ENCODE peak calls at places on chromosome 10, in nine cellular contexts. B, J, L, U, I, Q, S, R and O are unnamed samples.

GRCh38 chr10:59098811-59099452 is 77.5 kb upstream of the PHYHIPL start:
- DNase-seq in J (no peak), L (no peak), I (no peak), U (peak), B (no peak), S (no peak), R (no peak), Q (peak), O (no peak)

GRCh38 chr10:96960872-96961271 is 128.8 kb downstream of the LCOR start:
- DNase-seq in L (no peak), I (no peak), Q (peak), R (no peak), J (no peak), S (no peak), B (no peak), U (peak), O (no peak)

GRCh38 chr10:124740374-124741280 is 3.6 kb downstream of the FAM53B start:
- DNase-seq in L (no peak), S (no peak), J (peak), R (no peak), I (peak), Q (no peak), B (peak), U (peak), O (no peak)

GRCh38 chr10:35271086-35271834 is 65.0 kb upstream of the CCNY start:
- DNase-seq in J (no peak), B (no peak), U (no peak), I (no peak), R (no peak), Q (no peak), L (no peak), S (no peak), O (no peak)

GRCh38 chr10:29140151-29140550 is 148.7 kb upstream of the LYZL1 start:
- DNase-seq in S (no peak), L (no peak), R (no peak), Q (no peak), U (no peak), J (no peak), B (no peak), I (no peak), O (no peak)

GRCh38 chr10:48467669-48468068 is 137.2 kb downstream of the ARHGAP22 start:
- DNase-seq in B (no peak), R (no peak), L (peak), J (no peak), U (no peak), I (no peak), S (no peak), Q (no peak), O (no peak)

GRCh38 chr10:14399641-14400040 is 68.9 kb upstream of the FRMD4A start:
- DNase-seq in Q (no peak), L (no peak), I (no peak), R (no peak), S (no peak), J (no peak), U (no peak), B (no peak), O (no peak)

GRCh38 chr10:103951183-103951582 is 15.8 kb upstream of the SLK start:
- DNase-seq in B (no peak), L (no peak), R (no peak), Q (no peak), I (no peak), U (no peak), S (no peak), J (no peak), O (no peak)

GRCh38 chr10:100341953-100342626 is 4.9 kb upstream of the SCD start:
- DNase-seq in R (peak), I (peak), S (no peak), U (peak), Q (no peak), J (peak), B (no peak), L (no peak), O (no peak)

GRCh38 chr10:130022071-130022470 is 58.0 kb upstream of the EBF3 start:
- DNase-seq in U (no peak), I (no peak), B (peak), Q (no peak), L (no peak), R (no peak), J (no peak), S (no peak), O (no peak)

GRCh38 chr10:21702633-21703111 is 168.6 kb downstream of the MLLT10 start:
- DNase-seq in B (no peak), L (no peak), I (no peak), U (no peak), Q (no peak), S (no peak), R (no peak), J (no peak), O (no peak)

GRCh38 chr10:33008499-33009243 is 50.6 kb upstream of the ITGB1 start:
- DNase-seq in J (peak), R (peak), B (no peak), Q (no peak), I (peak), L (no peak), U (peak), S (no peak), O (peak)

GRCh38 chr10:100972115-100972903 is 3.0 kb downstream of the SEMA4G start:
- DNase-seq in I (no peak), J (no peak), R (no peak), U (no peak), S (no peak), Q (no peak), L (no peak), B (no peak), O (peak)

GRCh38 chr10:132109341-132110072 is 43.8 kb downstream of the JAKMIP3 start:
- DNase-seq in I (no peak), Q (no peak), L (no peak), U (peak), J (no peak), S (no peak), R (no peak), B (peak), O (peak)

GRCh38 chr10:120612756-120613155 is 155.7 kb downstream of the PLPP4 start:
- DNase-seq in B (no peak), S (no peak), I (no peak), J (no peak), R (no peak), Q (no peak), L (no peak), U (no peak), O (no peak)

GRCh38 chr10:55641601-55642000 is 719.5 kb downstream of the ZWINT start:
- DNase-seq in J (no peak), Q (no peak), B (no peak), U (no peak), R (no peak), I (no peak), L (no peak), S (no peak), O (no peak)

GRCh38 chr10:77974396-77975074 is 48.0 kb upstream of the DLG5 start:
- DNase-seq in Q (no peak), R (peak), L (no peak), U (peak), S (no peak), B (no peak), I (peak), J (peak), O (no peak)

GRCh38 chr10:116024479-116024878 is 248.5 kb downstream of the GFRA1 start:
- DNase-seq in R (no peak), U (no peak), L (no peak), I (no peak), Q (no peak), J (no peak), S (no peak), B (no peak), O (no peak)

GRCh38 chr10:88088441-88089340 is 225.3 kb downstream of the PTEN start:
- DNase-seq in I (no peak), B (no peak), S (no peak), Q (no peak), L (no peak), J (no peak), R (no peak), U (no peak), O (no peak)

GRCh38 chr10:60818134-60818770 is 40.0 kb downstream of the CDK1 start:
- DNase-seq in I (no peak), J (no peak), Q (peak), S (no peak), U (peak), L (no peak), B (no peak), R (no peak), O (no peak)

GRCh38 chr10:117746541-117747195 is 204.1 kb downstream of the EMX2 start:
- DNase-seq in J (no peak), L (no peak), Q (no peak), B (no peak), S (no peak), U (no peak), I (no peak), R (no peak), O (no peak)

GRCh38 chr10:120426306-120426705 is 30.7 kb upstream of the PLPP4 start:
- DNase-seq in Q (no peak), S (no peak), R (no peak), I (peak), J (no peak), B (no peak), L (no peak), U (no peak), O (no peak)

GRCh38 chr10:63588436-63589180 is 67.4 kb downstream of the REEP3 start:
- DNase-seq in L (no peak), I (peak), Q (no peak), S (no peak), B (no peak), U (peak), R (peak), J (peak), O (no peak)

GRCh38 chr10:13608246-13608853 is 21.6 kb downstream of the PRPF18 start:
- DNase-seq in B (no peak), J (no peak), L (no peak), U (no peak), Q (peak), R (no peak), I (no peak), S (no peak), O (no peak)

GRCh38 chr10:97549587-97550322 is 22.8 kb upstream of the ANKRD2 start:
- DNase-seq in R (no peak), B (no peak), Q (no peak), U (no peak), J (no peak), L (no peak), S (no peak), I (no peak), O (no peak)

GRCh38 chr10:123808873-123809272 is 82.7 kb downstream of the CPXM2 start:
- DNase-seq in L (no peak), Q (peak), S (no peak), U (peak), J (no peak), I (peak), B (no peak), R (no peak), O (no peak)

GRCh38 chr10:72792288-72792687 is 100.3 kb downstream of the MCU start:
- DNase-seq in I (peak), L (no peak), S (no peak), R (no peak), Q (no peak), U (no peak), J (no peak), B (no peak), O (no peak)

GRCh38 chr10:109647627-109648026 is 275.7 kb downstream of the XPNPEP1 start:
- DNase-seq in S (no peak), L (no peak), B (no peak), U (no peak), Q (no peak), I (peak), R (no peak), J (peak), O (no peak)

GRCh38 chr10:73590881-73591577 is at the start of gene USP54:
- DNase-seq in R (peak), I (peak), B (no peak), Q (peak), S (no peak), J (no peak), U (peak), L (no peak), O (no peak)

GRCh38 chr10:13268310-13268709 is 31.6 kb downstream of the PHYH start:
- DNase-seq in I (no peak), U (no peak), Q (no peak), S (no peak), R (no peak), J (no peak), B (no peak), L (no peak), O (no peak)

GRCh38 chr10:35453855-35454532 is 117.7 kb downstream of the CCNY start:
- DNase-seq in L (no peak), R (no peak), B (no peak), I (peak), J (no peak), S (no peak), Q (no peak), U (peak), O (no peak)

GRCh38 chr10:127715782-127716378 is 21.1 kb upstream of the FOXI2 start:
- DNase-seq in I (peak), R (no peak), Q (no peak), U (peak), J (no peak), S (no peak), B (no peak), L (no peak), O (no peak)

GRCh38 chr10:75935650-75936400 is 504.4 kb downstream of the LRMDA start:
- DNase-seq in S (no peak), B (no peak), I (no peak), L (no peak), J (no peak), Q (no peak), R (no peak), U (no peak), O (no peak)

GRCh38 chr10:71068811-71069411 is 143.5 kb upstream of the UNC5B start:
- DNase-seq in L (no peak), R (peak), B (no peak), S (no peak), U (peak), Q (no peak), J (no peak), I (peak), O (no peak)

GRCh38 chr10:13741438-13741837 is 154.7 kb downstream of the PRPF18 start:
- DNase-seq in S (no peak), R (no peak), I (no peak), U (no peak), Q (no peak), J (no peak), B (no peak), L (no peak), O (no peak)

GRCh38 chr10:91545817-91546216 is 87.1 kb downstream of the PPP1R3C start:
- DNase-seq in L (no peak), B (no peak), J (no peak), R (no peak), Q (no peak), U (no peak), S (no peak), I (no peak), O (no peak)

GRCh38 chr10:132554053-132554990 is 16.7 kb downstream of the INPP5A start:
- DNase-seq in B (peak), L (no peak), I (no peak), Q (no peak), R (no peak), S (no peak), U (no peak), J (no peak), O (no peak)

GRCh38 chr10:30095811-30096422 is 36.5 kb upstream of the JCAD start:
- DNase-seq in J (no peak), B (no peak), Q (no peak), S (no peak), I (no peak), R (no peak), L (no peak), U (no peak), O (no peak)

GRCh38 chr10:103792547-103792946 is 62.8 kb downstream of the SH3PXD2A start:
- DNase-seq in I (peak), U (peak), Q (no peak), S (no peak), J (no peak), L (no peak), B (no peak), R (no peak), O (no peak)

GRCh38 chr10:110992011-110992800 is 72.8 kb downstream of the SHOC2 start:
- DNase-seq in Q (no peak), I (peak), U (peak), J (no peak), S (no peak), R (no peak), B (no peak), L (no peak), O (no peak)
- TF ChIP-seq CTCF in Q (no peak), I (no peak), U (no peak), J (no peak), S (no peak), R (no peak), B (no peak), L (no peak), O (no peak)

GRCh38 chr10:5958680-5959079 is 18.7 kb downstream of the IL15RA start:
- DNase-seq in L (no peak), S (no peak), U (no peak), J (no peak), Q (no peak), I (peak), R (no peak), B (no peak), O (no peak)

GRCh38 chr10:5958077-5958476 is 19.3 kb downstream of the IL15RA start:
- DNase-seq in I (no peak), B (no peak), J (no peak), S (no peak), R (no peak), U (peak), L (no peak), Q (no peak), O (no peak)

GRCh38 chr10:5959116-5959515 is 18.2 kb downstream of the IL15RA start:
- DNase-seq in B (peak), S (no peak), R (no peak), J (no peak), L (no peak), I (peak), Q (no peak), U (no peak), O (no peak)

GRCh38 chr10:5960070-5960972 is 17.0 kb downstream of the IL15RA start:
- DNase-seq in R (no peak), J (no peak), Q (no peak), L (no peak), B (peak), I (no peak), S (no peak), U (no peak), O (no peak)

DNA sequence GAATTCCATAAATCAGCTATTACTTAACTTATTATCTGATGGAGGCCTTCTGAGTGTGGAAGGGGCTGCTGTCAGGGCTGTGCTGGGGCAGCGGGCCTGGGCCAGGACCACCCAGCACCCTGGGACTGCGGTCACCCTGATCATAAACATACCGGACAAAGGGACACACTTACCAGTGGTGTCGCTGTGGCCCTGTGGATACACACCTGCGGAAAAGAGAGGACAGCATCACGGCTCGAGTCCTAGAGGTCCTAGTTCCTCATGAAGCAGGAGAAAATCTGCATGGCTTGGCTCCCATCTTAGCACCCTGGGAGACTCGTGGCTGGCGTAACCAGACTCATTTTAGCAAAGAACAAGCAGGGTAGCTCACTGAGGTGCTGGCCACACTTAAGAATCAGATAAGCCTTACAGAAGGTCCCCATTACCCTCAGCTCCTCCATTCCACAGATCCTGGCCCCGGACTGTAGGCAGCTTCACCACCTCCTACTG is 17.7 kb downstream of the IL15RA start:
- DNase-seq in R (no peak), I (no peak), L (no peak), S (no peak), Q (no peak), B (peak), U (no peak), J (no peak), O (no peak)
- TF ChIP-seq CTCF in R (no peak), I (no peak), L (no peak), S (no peak), Q (no peak), B (no peak), U (no peak), J (no peak), O (no peak)

DNA sequence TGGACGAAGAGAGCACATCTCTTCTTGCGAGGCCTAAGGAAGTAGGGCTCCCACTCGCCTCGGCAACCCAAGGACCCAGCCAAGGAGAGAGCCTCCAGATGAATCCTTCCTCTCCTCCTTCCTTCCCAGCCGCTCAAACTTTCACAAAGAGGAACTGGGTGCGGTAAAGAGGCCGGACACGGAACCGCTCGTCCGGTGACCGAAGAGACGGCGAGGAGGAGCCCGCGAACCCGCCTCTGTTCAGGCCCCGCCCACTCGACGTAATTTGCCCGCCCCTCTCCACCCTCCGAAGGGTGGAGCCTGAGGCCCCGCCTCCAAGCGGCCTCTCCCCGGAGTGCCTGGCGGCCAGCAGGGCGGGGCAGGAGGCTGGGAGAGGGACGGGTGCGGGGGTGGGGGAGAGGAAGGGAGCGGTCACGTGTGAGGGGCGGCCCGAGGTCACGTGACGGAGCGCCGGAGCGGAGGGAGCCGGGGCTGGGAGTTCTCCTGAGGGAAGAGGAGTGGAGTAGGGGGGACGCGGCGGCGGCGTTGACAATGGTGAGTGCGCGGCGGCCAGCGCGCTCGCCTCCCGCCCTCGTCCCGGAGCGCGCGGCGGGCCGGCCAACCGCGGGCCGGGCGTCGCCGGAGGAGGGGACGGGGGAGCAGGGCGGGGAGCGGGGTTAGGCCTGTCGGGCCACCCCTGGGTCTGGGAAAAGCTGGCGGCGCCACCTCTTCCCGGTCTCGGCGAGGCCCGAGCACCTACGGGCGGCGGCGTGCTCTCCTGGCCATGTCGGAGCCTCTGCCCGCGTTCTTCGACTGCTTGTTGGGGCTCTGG is at the start of gene VPS26A:
- DNase-seq in R (peak), U (peak), S (peak), Q (peak), L (peak), I (peak), J (peak), B (peak), O (peak)
- TF ChIP-seq CTCF in R (no peak), U (no peak), S (no peak), Q (peak), L (no peak), I (no peak), J (peak), B (peak), O (no peak)

GRCh38 chr10:49615721-49616120 is 1.9 kb downstream of the CHAT start:
- DNase-seq in S (peak), B (no peak), I (no peak), J (no peak), L (no peak), Q (no peak), U (no peak), R (no peak), O (no peak)

GRCh38 chr10:49613160-49613881 is 516 bp upstream of the CHAT start:
- DNase-seq in Q (no peak), I (no peak), R (no peak), J (no peak), B (no peak), S (peak), L (no peak), U (no peak), O (no peak)

GRCh38 chr10:49615213-49615612 is 1.4 kb downstream of the CHAT start:
- DNase-seq in R (no peak), Q (no peak), S (peak), J (no peak), L (no peak), U (no peak), B (no peak), I (no peak), O (no peak)

GRCh38 chr10:49613882-49614241 is at the start of gene CHAT:
- DNase-seq in Q (no peak), S (peak), I (no peak), R (no peak), L (no peak), U (no peak), J (no peak), B (no peak), O (no peak)

GRCh38 chr10:49614242-49615198 is 683 bp downstream of the CHAT start:
- DNase-seq in L (no peak), U (no peak), R (no peak), I (no peak), B (no peak), J (no peak), Q (no peak), S (peak), O (no peak)
- TF ChIP-seq CTCF in L (no peak), U (no peak), R (no peak), I (no peak), B (no peak), J (no peak), Q (no peak), S (no peak), O (no peak)